ENCODE peak calls at places on chromosomes 6 and 20, in ten cellular contexts. One of them, this sample, is unnamed.

GRCh38 chr6:145891126-145891525 is 73.0 kb downstream of the SHPRH start:
- DNase-seq in dermis blood vessel endothelial cell: no peak
- DNase-seq in lower lobe of right lung: no peak
- DNase-seq in H54: no peak
- DNase-seq in psoas muscle: no peak
- DNase-seq in GM20000: no peak
- DNase-seq in NCI-H1092: no peak
- DNase-seq in adrenal gland: no peak
- DNase-seq in activated CD4-positive, CD25-positive, alpha-beta regulatory T cell: no peak
- DNase-seq in HuH-7: no peak
- DNase-seq in this sample: no peak

GRCh38 chr20:63084563-63084927 is 77.8 kb upstream of the BHLHE23 start:
- DNase-seq in HuH-7: no peak
- DNase-seq in H54: no peak
- DNase-seq in activated CD4-positive, CD25-positive, alpha-beta regulatory T cell: no peak
- DNase-seq in lower lobe of right lung: peak
- DNase-seq in psoas muscle: no peak
- DNase-seq in NCI-H1092: no peak
- DNase-seq in adrenal gland: no peak
- DNase-seq in dermis blood vessel endothelial cell: no peak
- DNase-seq in GM20000: no peak
- DNase-seq in this sample: no peak

GRCh38 chr20:46468508-46468907 is 44.9 kb downstream of the ZNF334 start:
- DNase-seq in NCI-H1092: no peak
- DNase-seq in H54: no peak
- DNase-seq in dermis blood vessel endothelial cell: no peak
- DNase-seq in HuH-7: no peak
- DNase-seq in GM20000: no peak
- DNase-seq in lower lobe of right lung: no peak
- DNase-seq in activated CD4-positive, CD25-positive, alpha-beta regulatory T cell: no peak
- DNase-seq in adrenal gland: no peak
- DNase-seq in psoas muscle: no peak
- DNase-seq in this sample: peak

GRCh38 chr20:31608256-31608980 is 3.3 kb downstream of the ID1 start:
- DNase-seq in dermis blood vessel endothelial cell: peak
- DNase-seq in NCI-H1092: peak
- DNase-seq in HuH-7: peak
- DNase-seq in H54: no peak
- DNase-seq in psoas muscle: peak
- DNase-seq in activated CD4-positive, CD25-positive, alpha-beta regulatory T cell: no peak
- DNase-seq in adrenal gland: peak
- DNase-seq in lower lobe of right lung: peak
- DNase-seq in GM20000: peak
- DNase-seq in this sample: no peak

GRCh38 chr6:16391451-16391912 is 153.1 kb downstream of the GMPR start:
- DNase-seq in HuH-7: no peak
- DNase-seq in activated CD4-positive, CD25-positive, alpha-beta regulatory T cell: no peak
- DNase-seq in lower lobe of right lung: no peak
- DNase-seq in dermis blood vessel endothelial cell: no peak
- DNase-seq in GM20000: no peak
- DNase-seq in psoas muscle: no peak
- DNase-seq in NCI-H1092: no peak
- DNase-seq in adrenal gland: no peak
- DNase-seq in H54: no peak
- DNase-seq in this sample: no peak

GRCh38 chr6:15473741-15474161 is 189.1 kb downstream of the DTNBP1 start:
- DNase-seq in adrenal gland: peak
- DNase-seq in activated CD4-positive, CD25-positive, alpha-beta regulatory T cell: no peak
- DNase-seq in lower lobe of right lung: no peak
- DNase-seq in dermis blood vessel endothelial cell: peak
- DNase-seq in HuH-7: no peak
- DNase-seq in psoas muscle: no peak
- DNase-seq in GM20000: no peak
- DNase-seq in NCI-H1092: no peak
- DNase-seq in H54: no peak
- DNase-seq in this sample: no peak

GRCh38 chr6:148747145-148747492 is 289 bp downstream of the UST start:
- DNase-seq in psoas muscle: peak
- DNase-seq in GM20000: no peak
- DNase-seq in lower lobe of right lung: peak
- DNase-seq in adrenal gland: peak
- DNase-seq in H54: no peak
- DNase-seq in activated CD4-positive, CD25-positive, alpha-beta regulatory T cell: no peak
- DNase-seq in dermis blood vessel endothelial cell: peak
- DNase-seq in NCI-H1092: no peak
- DNase-seq in HuH-7: peak
- DNase-seq in this sample: no peak

GRCh38 chr20:22070546-22070945 is 365.1 kb downstream of the PAX1 start:
- DNase-seq in NCI-H1092: no peak
- DNase-seq in GM20000: no peak
- DNase-seq in activated CD4-positive, CD25-positive, alpha-beta regulatory T cell: no peak
- DNase-seq in dermis blood vessel endothelial cell: no peak
- DNase-seq in adrenal gland: peak
- DNase-seq in H54: no peak
- DNase-seq in lower lobe of right lung: no peak
- DNase-seq in HuH-7: no peak
- DNase-seq in psoas muscle: peak
- DNase-seq in this sample: no peak

GRCh38 chr6:90087103-90087833 is 193.0 kb downstream of the GJA10 start:
- DNase-seq in GM20000: no peak
- DNase-seq in H54: no peak
- DNase-seq in dermis blood vessel endothelial cell: no peak
- DNase-seq in HuH-7: no peak
- DNase-seq in psoas muscle: no peak
- DNase-seq in adrenal gland: no peak
- DNase-seq in NCI-H1092: no peak
- DNase-seq in activated CD4-positive, CD25-positive, alpha-beta regulatory T cell: no peak
- DNase-seq in lower lobe of right lung: no peak
- DNase-seq in this sample: no peak

GRCh38 chr6:142537612-142538478 is 236.0 kb downstream of the ADGRG6 start:
- DNase-seq in GM20000: no peak
- DNase-seq in NCI-H1092: no peak
- DNase-seq in H54: no peak
- DNase-seq in psoas muscle: no peak
- DNase-seq in activated CD4-positive, CD25-positive, alpha-beta regulatory T cell: no peak
- DNase-seq in lower lobe of right lung: no peak
- DNase-seq in dermis blood vessel endothelial cell: peak
- DNase-seq in adrenal gland: no peak
- DNase-seq in HuH-7: peak
- DNase-seq in this sample: peak

GRCh38 chr6:18985958-18986357 is 598.8 kb downstream of the RNF144B start:
- DNase-seq in H54: no peak
- DNase-seq in activated CD4-positive, CD25-positive, alpha-beta regulatory T cell: no peak
- DNase-seq in NCI-H1092: no peak
- DNase-seq in adrenal gland: no peak
- DNase-seq in HuH-7: no peak
- DNase-seq in psoas muscle: no peak
- DNase-seq in GM20000: no peak
- DNase-seq in lower lobe of right lung: no peak
- DNase-seq in dermis blood vessel endothelial cell: no peak
- DNase-seq in this sample: no peak

GRCh38 chr6:86193821-86194220 is 551.1 kb upstream of the SYNCRIP start:
- DNase-seq in H54: no peak
- DNase-seq in lower lobe of right lung: no peak
- DNase-seq in activated CD4-positive, CD25-positive, alpha-beta regulatory T cell: no peak
- DNase-seq in NCI-H1092: no peak
- DNase-seq in GM20000: no peak
- DNase-seq in adrenal gland: no peak
- DNase-seq in dermis blood vessel endothelial cell: no peak
- DNase-seq in HuH-7: no peak
- DNase-seq in psoas muscle: no peak
- DNase-seq in this sample: no peak

GRCh38 chr6:118529756-118530155 is 18.3 kb upstream of the PLN start:
- DNase-seq in NCI-H1092: no peak
- DNase-seq in GM20000: no peak
- DNase-seq in H54: no peak
- DNase-seq in lower lobe of right lung: no peak
- DNase-seq in dermis blood vessel endothelial cell: no peak
- DNase-seq in activated CD4-positive, CD25-positive, alpha-beta regulatory T cell: no peak
- DNase-seq in adrenal gland: no peak
- DNase-seq in psoas muscle: no peak
- DNase-seq in HuH-7: no peak
- DNase-seq in this sample: no peak

GRCh38 chr20:37567671-37568588 is 40.3 kb upstream of the BLCAP start:
- DNase-seq in adrenal gland: no peak
- DNase-seq in dermis blood vessel endothelial cell: no peak
- DNase-seq in lower lobe of right lung: no peak
- DNase-seq in activated CD4-positive, CD25-positive, alpha-beta regulatory T cell: no peak
- DNase-seq in GM20000: no peak
- DNase-seq in HuH-7: no peak
- DNase-seq in H54: no peak
- DNase-seq in psoas muscle: no peak
- DNase-seq in NCI-H1092: peak
- DNase-seq in this sample: no peak

This sample was measured in NAMALWA.